ENCODE peak calls at places on chromosome 20, in four cellular contexts. V is IMR-90, L is K562, R is endothelial cell of umbilical vein. W is an unnamed sample. For H3K9me1, the result is how much of the 10 kb centered on the place peaks cover.

GRCh38 chr20:56989516-56989915 is 276.9 kb downstream of the BMP7 start:
- DNase-seq in V (no peak), L (no peak), R (no peak), W (no peak)

GRCh38 chr20:17966432-17967312 is 1.9 kb downstream of the SNX5 start:
- DNase-seq in R (peak), V (peak), L (no peak), W (no peak)

GRCh38 chr20:7772376-7772775 is 167.9 kb downstream of the HAO1 start:
- DNase-seq in L (no peak), R (peak), V (peak), W (peak)

GRCh38 chr20:6583134-6583738 is 184.2 kb upstream of the BMP2 start:
- DNase-seq in L (peak), V (peak), R (peak), W (no peak)

GRCh38 chr20:24915892-24916291 is 33.2 kb upstream of the CST7 start:
- DNase-seq in R (no peak), L (no peak), V (no peak), W (no peak)

GRCh38 chr20:48656661-48657211 is 171.1 kb downstream of the PREX1 start:
- DNase-seq in L (peak), R (no peak), V (no peak), W (no peak)

GRCh38 chr20:11499235-11499634 is 418.5 kb upstream of the BTBD3 start:
- DNase-seq in V (no peak), L (no peak), R (no peak), W (no peak)

GRCh38 chr20:36744764-36745191 is 1.1 kb downstream of the NDRG3 start:
- DNase-seq in L (peak), V (peak), R (no peak), W (no peak)

GRCh38 chr20:36613974-36614373 is 8.4 kb downstream of the RAB5IF start:
- DNase-seq in R (no peak), L (no peak), V (no peak), W (no peak)

GRCh38 chr20:36784900-36785299 is 11.3 kb upstream of the DSN1 start:
- DNase-seq in L (no peak), R (no peak), V (peak), W (no peak)

GRCh38 chr20:21105429-21106170 is 558 bp downstream of the LINC00237 start:
- DNase-seq in R (no peak), L (no peak), V (no peak), W (no peak)

DNA sequence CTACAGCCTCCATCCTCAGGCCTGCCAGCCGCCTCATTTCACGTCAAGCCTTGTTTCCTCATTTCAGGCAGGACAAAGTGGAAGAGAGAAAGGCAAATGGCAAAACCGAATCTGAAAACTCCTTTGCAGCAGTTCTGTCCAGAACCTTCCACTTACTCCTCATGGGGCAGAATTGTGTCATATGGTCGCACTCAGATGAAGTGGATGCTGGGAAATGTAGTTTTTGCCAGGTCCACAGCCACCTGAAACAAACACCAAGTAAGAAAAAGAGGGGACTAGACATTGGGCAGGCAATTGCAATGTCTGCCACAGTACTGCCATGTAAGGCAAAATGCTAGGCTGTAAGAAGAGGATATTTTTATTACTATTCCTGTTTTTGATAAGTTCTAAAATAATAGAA is 44.9 kb downstream of the ISM1 start:
- DNase-seq in L (no peak), R (no peak), V (no peak), W (no peak)
- H3K9me1 ChIP-seq in L (under half), R (under half), V (under half), W (under half)

GRCh38 chr20:35339007-35339406 is 46.8 kb upstream of the FAM83C start:
- DNase-seq in V (peak), R (no peak), L (no peak), W (no peak)
- H3K9me1 ChIP-seq in V (under half), R (under half), L (under half), W (under half)

GRCh38 chr20:53980101-53980500 is 90.3 kb downstream of the BCAS1 start:
- DNase-seq in V (no peak), R (no peak), L (no peak), W (no peak)
- H3K9me1 ChIP-seq in V (under half), R (under half), L (under half), W (under half)

GRCh38 chr20:22941550-22941949 is 93.6 kb upstream of the SSTR4 start:
- DNase-seq in R (no peak), L (no peak), V (no peak), W (no peak)
- H3K9me1 ChIP-seq in R (under half), L (under half), V (under half), W (under half)

DNA sequence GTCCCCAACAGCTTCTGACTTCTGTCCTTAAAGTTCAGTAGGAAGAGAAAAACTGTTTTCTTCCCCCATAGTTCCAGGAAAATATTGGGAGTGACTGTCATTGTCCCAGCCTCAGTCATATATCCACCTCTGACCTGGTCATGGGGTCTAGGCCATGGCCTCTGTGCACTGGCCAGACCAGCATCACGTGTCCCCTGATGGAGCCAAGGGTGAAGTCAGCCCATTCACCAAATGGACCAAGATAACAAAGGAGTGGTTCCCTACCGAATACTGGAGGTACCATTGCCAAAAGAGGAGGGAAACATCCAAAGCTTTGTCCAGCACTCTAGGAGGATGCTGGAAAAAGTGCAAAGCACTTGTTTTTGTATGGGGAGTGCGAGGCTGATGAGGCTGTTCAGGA is 395.4 kb downstream of the TAF4 start:
- DNase-seq in L (no peak), R (no peak), V (no peak), W (no peak)
- H3K9me1 ChIP-seq in L (under half), R (under half), V (under half), W (under half)

GRCh38 chr20:61919239-61919638 is 146.4 kb downstream of the TAF4 start:
- DNase-seq in L (no peak), R (no peak), V (no peak), W (no peak)
- H3K9me1 ChIP-seq in L (under half), R (under half), V (under half), W (under half)

DNA sequence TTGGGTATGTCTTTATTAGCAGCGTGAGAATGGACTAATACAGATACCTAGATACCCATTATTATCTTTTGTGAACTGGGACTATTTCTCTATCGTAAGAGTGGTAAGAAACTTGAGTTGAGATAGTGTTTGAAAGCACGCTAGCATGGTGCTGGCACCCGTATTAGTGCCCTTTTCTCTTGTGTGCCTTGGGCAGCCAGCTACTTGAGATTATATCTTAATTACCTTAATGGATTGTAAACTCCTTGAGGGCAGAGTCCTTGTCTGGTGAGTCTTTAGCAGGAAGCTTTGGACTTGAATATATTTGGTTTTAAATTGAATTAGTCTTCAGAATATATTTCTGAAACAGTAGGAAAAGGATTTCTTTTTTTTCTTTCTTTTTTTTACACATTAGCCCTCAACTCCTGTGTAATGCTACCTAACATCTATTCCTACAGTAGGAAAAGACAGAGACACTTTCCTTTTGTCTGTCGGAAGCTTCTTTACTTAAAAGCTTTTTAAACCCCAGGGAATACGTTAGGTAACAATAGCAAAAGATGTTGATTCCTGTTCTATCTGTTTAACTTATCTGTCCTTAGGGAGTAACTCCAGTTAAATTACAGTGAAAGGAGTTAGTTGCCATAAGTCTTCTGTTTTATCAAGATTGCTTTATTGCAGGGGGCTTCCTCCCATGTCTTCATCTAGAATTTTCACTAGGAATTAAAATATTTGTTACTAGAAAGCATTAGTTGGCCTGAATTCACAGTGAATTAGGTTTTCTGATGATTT is 26.0 kb downstream of the TOP1 start:
- DNase-seq in V (no peak), L (no peak), R (no peak), W (no peak)
- H3K9me1 ChIP-seq in V (under half), L (under half), R (under half), W (under half)

W was measured in keratinocyte.